ENCODE peak calls at places on chromosomes 4 and X, in four cellular contexts. B is K562, O is HCT116, I is HepG2. K is an unnamed sample.

GRCh38 chrX:149453911-149454820 is 50.9 kb downstream of the IDS start:
- DNase-seq in B (no peak), O (no peak), I (no peak), K (no peak)

GRCh38 chr4:77248805-77249204 is 91.8 kb downstream of the CCNG2 start:
- DNase-seq in B (no peak), O (no peak), I (peak), K (no peak)

GRCh38 chrX:102964941-102965340 is 27.9 kb downstream of the RAB40AL start:
- DNase-seq in B (no peak), O (no peak), I (no peak), K (no peak)

GRCh38 chr4:17958185-17958584 is 63.4 kb downstream of the LCORL start:
- DNase-seq in B (no peak), O (no peak), I (no peak), K (no peak)

GRCh38 chrX:40201486-40201885 is 103.7 kb upstream of the BCOR start:
- DNase-seq in B (no peak), O (no peak), I (no peak), K (no peak)

GRCh38 chr4:100347241-100347640 is 157.0 kb upstream of the DDIT4L start:
- DNase-seq in B (no peak), O (no peak), I (no peak), K (no peak)

GRCh38 chrX:103878466-103879151 is 46.6 kb upstream of the RAB9B start:
- DNase-seq in B (no peak), O (peak), I (peak), K (no peak)

GRCh38 chr4:99300934-99301333 is 10.1 kb upstream of the ADH1A start:
- DNase-seq in B (peak), O (no peak), I (peak), K (no peak)

GRCh38 chr4:117610706-117611308 is 423.5 kb upstream of the NDST3 start:
- DNase-seq in B (no peak), O (no peak), I (no peak), K (no peak)

GRCh38 chrX:41781500-41781899 is 57.5 kb downstream of the GPR82 start:
- DNase-seq in B (peak), O (peak), I (peak), K (no peak)

GRCh38 chr4:80713409-80713808 is 317.1 kb upstream of the BMP3 start:
- DNase-seq in B (no peak), O (no peak), I (no peak), K (no peak)

GRCh38 chr4:13642163-13642562 is 14.6 kb upstream of the BOD1L1 start:
- DNase-seq in B (no peak), O (no peak), I (no peak), K (no peak)

DNA sequence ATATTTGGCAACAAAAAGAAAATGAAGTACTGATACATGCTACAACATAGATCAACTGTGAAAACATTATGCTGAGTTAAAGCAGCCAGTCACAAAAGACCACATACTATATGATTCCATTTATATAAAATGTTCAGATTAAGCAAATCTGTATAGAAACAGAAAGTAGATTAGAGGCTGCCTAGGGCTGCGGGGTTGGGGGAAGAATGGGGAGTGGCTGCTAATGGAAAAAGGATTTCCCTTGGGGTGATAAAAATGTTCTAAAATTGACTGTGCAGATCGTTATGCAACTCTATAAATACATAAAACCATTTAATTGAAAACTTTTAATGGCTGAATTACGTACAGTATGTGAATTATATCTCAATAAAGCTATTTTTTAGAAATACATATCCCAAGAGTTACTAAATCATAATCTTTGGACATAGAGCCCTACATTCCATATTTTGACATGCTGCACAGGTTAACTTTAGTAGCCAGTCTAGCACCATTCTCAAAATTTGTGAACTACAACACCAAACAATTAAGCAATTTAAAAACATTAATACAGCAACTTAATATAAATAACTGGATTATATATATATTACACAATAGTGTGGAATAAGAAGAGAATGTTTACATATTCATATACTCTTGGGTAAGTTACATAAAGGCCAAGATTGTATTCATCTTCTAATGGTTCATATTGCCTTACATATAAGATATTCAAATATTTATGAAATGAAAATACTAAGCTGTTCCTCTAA is 46.6 kb downstream of the NEK1 start:
- DNase-seq in B (no peak), O (no peak), I (no peak), K (no peak)
- H2AFZ ChIP-seq in B (no peak), O (no peak), I (no peak), K (no peak)

GRCh38 chr4:48016141-48017107 is at the start of the genes CNGA1 and NIPAL1:
- DNase-seq in B (peak), O (peak), I (peak), K (peak)
- TF ChIP-seq POLR2AphosphoS5 in B (no peak), O (peak), I (no peak), K (no peak)

DNA sequence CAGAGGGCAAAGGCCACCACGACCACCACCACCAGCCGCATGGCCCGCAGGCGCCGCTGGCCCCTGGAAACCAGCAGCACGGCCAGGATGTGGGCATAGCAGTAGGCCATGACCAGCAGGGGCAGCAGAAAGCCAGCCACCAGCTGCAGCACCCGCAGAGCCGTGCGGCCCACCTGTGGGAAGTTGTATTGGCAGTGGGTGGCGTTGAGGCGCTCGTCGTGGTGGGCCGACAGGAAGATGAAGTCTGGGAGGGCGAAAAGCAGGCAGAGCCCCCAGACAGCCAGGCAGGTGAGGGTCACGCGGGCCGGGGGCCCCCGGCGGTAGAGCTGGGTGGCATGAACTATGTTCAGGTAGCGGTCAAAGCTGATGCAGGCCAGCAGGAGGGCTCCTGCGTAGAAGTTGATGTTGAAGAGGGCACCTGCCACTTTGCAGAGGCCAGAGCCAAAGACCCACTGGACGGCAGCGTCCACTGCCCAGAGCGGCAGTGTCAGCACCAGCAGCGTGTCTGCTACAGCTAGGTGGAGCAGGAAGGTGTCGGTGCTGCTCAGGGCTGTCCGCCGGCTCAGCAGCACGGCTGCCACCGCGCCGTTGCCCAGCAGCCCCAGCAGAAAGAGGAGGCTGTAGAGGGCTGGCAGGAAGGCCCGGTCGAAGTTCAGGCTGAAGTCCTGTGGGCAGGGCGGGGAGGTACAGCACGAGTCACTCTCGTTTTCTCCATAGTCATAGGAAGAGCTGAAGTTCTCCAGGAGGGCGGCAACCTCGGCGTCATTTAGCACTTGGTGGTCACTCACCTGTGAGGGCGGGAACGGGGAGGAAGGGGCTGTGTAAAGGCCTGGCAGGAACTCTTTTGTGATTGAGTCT is 1.4 kb downstream of the CXCR3 start:
- DNase-seq in B (no peak), O (no peak), I (peak), K (no peak)
- TF ChIP-seq FOSL1 in B (no peak), O (no peak), I (no peak), K (no peak)

GRCh38 chr4:688695-689497 is at the start of gene SLC49A3:
- DNase-seq in B (no peak), O (no peak), I (no peak), K (peak)
- H2AFZ ChIP-seq in B (peak), O (no peak), I (no peak), K (peak)

GRCh38 chrX:15973941-15974340 is 119.3 kb upstream of the AP1S2 start:
- DNase-seq in B (no peak), O (no peak), I (no peak), K (no peak)
- TF ChIP-seq POLR2AphosphoS5 in B (no peak), O (no peak), I (no peak), K (no peak)

DNA sequence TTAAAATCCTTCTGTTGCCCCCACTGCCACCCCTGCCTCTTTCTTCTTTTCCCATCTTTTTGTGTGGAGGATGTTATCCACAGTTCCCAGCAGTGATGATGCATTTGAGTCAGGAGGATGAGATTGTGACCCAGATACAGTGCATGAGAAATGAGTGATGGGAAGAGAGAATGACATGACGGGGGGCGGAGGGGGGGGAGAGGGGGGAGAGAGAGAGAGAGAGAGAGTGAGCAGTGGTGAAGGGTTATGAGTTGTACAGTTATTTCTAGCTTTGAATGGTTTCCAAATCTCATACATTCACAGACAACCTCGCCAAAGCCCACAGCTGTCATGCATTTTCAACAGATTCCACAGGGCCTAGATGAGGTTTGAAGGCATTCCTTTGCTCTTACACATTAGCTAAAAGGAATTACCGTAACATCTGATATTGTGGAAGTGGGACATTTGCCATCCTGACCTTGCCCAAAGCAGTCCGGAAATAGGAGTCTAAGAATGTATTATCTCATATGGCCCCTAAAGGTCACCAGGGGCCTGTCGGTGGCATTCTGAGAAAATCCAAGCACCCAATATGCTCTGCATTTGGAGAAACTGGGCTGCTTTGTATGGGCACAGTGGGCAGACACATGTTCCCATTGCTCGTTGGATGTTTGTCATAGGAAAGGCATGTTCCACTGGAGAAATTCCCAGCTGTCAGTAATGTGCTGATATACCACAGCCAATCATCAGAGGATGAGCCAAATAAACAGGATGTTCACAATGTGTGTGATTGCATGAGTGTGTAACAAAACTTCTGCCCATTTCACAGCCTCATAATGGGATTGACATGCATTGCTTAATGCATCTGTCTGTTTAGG is 435.8 kb downstream of the SPRY1 start:
- DNase-seq in B (no peak), O (no peak), I (no peak), K (no peak)
- TF ChIP-seq FOSL1 in B (no peak), O (no peak), I (no peak), K (no peak)

GRCh38 chr4:37483610-37484009 is 202.6 kb downstream of the RELL1 start:
- DNase-seq in B (no peak), O (no peak), I (no peak), K (no peak)
- H2AFZ ChIP-seq in B (no peak), O (no peak), I (no peak), K (no peak)

GRCh38 chrX:82816572-82816971 is 691.5 kb upstream of the POU3F4 start:
- DNase-seq in B (no peak), O (peak), I (no peak), K (no peak)

GRCh38 chrX:82816001-82816400 is 692.1 kb upstream of the POU3F4 start:
- DNase-seq in B (no peak), O (no peak), I (no peak), K (no peak)

DNA sequence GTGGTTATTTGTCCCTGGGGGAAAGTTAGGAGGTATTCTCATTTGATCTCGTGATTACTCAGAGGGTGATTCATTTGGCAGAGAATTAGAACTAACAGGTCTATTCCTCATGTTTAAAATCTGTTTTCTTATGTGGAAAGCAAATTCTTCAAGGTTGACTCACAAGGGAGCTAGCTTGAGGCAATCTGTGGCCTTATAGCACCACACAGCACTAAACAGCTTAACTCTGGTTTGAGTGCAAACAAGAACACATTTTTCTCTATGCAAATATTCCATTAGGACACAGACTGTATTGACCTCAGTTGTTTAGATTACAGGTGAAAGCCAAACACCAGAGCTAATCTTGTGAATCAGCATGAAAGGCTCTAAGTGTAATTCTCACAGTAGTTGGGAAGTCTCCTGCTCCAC is 694.4 kb upstream of the POU3F4 start:
- DNase-seq in B (no peak), O (peak), I (no peak), K (peak)
- TF ChIP-seq POLR2AphosphoS5 in B (no peak), O (no peak), I (no peak), K (no peak)

GRCh38 chrX:68728186-68728585 is 80.7 kb downstream of the STARD8 start:
- DNase-seq in B (no peak), O (no peak), I (no peak), K (no peak)
- TF ChIP-seq FOSL1 in B (no peak), O (no peak), I (no peak), K (no peak)

DNA sequence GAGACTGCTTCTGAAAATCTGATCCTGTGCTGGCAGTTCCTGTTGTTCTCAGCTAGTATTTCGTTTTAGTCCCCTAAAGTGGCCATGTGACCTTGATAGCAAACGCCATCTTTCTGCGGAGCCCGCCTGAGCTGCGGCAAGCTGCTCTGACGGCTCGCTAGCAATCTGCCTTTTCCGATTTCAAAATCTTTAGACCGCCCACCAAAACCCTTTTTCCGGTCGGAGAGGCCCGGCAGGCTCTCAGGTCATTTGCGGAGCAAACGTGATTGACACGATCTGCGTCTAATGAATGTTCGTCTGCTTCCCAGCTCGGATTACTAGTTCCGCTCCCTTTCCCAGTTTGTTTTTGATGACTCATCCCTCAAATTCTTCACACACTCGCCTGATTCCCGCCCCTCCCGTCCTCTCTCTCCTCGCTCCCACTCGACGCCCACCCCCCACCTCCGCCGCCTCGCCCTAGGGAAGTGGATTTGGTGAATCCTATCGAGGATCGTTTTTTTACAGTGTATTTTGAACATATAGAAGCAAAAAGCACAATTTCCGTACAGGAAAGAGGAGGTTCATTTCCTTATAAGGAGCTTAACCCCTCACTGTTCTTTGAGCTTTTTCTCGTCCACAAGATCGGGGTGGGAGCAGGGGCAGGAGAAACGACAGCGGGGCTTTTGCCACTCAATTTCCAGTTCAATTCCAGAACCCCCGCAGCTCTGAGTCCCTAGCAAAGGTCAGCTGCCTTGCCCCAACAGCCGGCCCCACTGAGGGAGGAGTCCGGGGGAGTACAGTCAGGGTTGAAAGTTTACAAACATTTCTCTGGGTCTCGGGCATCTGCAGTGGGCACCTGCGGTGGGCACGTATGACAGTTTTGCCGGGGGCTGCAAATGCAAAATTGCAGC is 37.5 kb downstream of the NLGN3 start:
- DNase-seq in B (peak), O (peak), I (peak), K (peak)
- H2AFZ ChIP-seq in B (peak), O (no peak), I (no peak), K (no peak)

K was measured in H1.